ENCODE peak calls at places on chromosomes 4 and X, in six cellular contexts. X is brain microvascular endothelial cell, I is bronchial epithelial cell, J is choroid plexus epithelial cell, Z is amniotic epithelial cell, T is uterus. D is an unnamed sample.

GRCh38 chrX:397575-397974 is 10.9 kb upstream of the PPP2R3B start:
- DNase-seq in X (peak), I (no peak), J (peak), Z (peak), T (no peak), D (no peak)

GRCh38 chr4:7857238-7857701 is 82.4 kb downstream of the AFAP1 start:
- DNase-seq in X (peak), I (peak), J (peak), Z (peak), T (peak), D (peak)

GRCh38 chr4:7217453-7218310 is 25.3 kb downstream of the SORCS2 start:
- DNase-seq in X (no peak), I (no peak), J (peak), Z (peak), T (no peak), D (peak)

GRCh38 chr4:159698336-159698735 is 595.5 kb downstream of the RAPGEF2 start:
- DNase-seq in X (no peak), I (no peak), J (peak), Z (peak), T (no peak), D (no peak)

GRCh38 chrX:154384284-154384892 is 5.3 kb downstream of the EMD start:
- DNase-seq in X (no peak), I (no peak), J (peak), Z (no peak), T (peak), D (no peak)

GRCh38 chr4:112234952-112235609 is 3.5 kb downstream of the AP1AR start:
- DNase-seq in X (peak), I (peak), J (peak), Z (peak), T (peak), D (peak)

GRCh38 chrX:135982860-135983259 is 2.4 kb upstream of the SLC9A6 start:
- DNase-seq in X (no peak), I (peak), J (no peak), Z (peak), T (no peak), D (no peak)

GRCh38 chr4:67749286-67749685 is 4.9 kb downstream of the GNRHR start:
- DNase-seq in X (no peak), I (no peak), J (no peak), Z (no peak), T (no peak), D (no peak)

GRCh38 chr4:184756399-184756798 is 22.5 kb upstream of the CENPU start:
- DNase-seq in X (no peak), I (no peak), J (peak), Z (peak), T (peak), D (no peak)

GRCh38 chr4:5959221-5959982 is 58.8 kb downstream of the C4orf50 start:
- DNase-seq in X (no peak), I (no peak), J (no peak), Z (no peak), T (no peak), D (no peak)

GRCh38 chr4:1717129-1718094 is 3.7 kb downstream of the TMEM129 start:
- DNase-seq in X (no peak), I (no peak), J (no peak), Z (no peak), T (no peak), D (no peak)

GRCh38 chr4:38173935-38174334 is 213.7 kb downstream of the PTTG2 start:
- DNase-seq in X (no peak), I (peak), J (no peak), Z (no peak), T (no peak), D (peak)

D was measured in PC-3.